ENCODE peak calls at places on chromosomes 1 and 21, in eight cellular contexts. M, L, P, Z, X, G, N and O are unnamed samples.

GRCh38 chr1:80579055-80579454 is 1221.7 kb upstream of the ADGRL2 start:
- DNase-seq in M (no peak), L (no peak), P (no peak), Z (no peak), X (no peak), G (no peak), N (no peak), O (no peak)

GRCh38 chr1:145720556-145720877 is 1.2 kb downstream of the CD160 start:
- DNase-seq in M (peak; percentile 53), L (no peak), P (no peak), Z (no peak), X (peak; percentile 55), G (no peak), N (peak; percentile 93), O (peak; percentile 67)

GRCh38 chr1:31348449-31348848 is 24.4 kb downstream of the FABP3 start:
- DNase-seq in M (no peak), L (no peak), P (no peak), Z (no peak), X (no peak), G (no peak), N (no peak), O (no peak)

GRCh38 chr1:17520041-17520440 is 19.5 kb upstream of the ARHGEF10L start:
- DNase-seq in M (no peak), L (no peak), P (no peak), Z (no peak), X (no peak), G (no peak), N (no peak), O (no peak)

GRCh38 chr21:16179732-16180131 is 449.9 kb downstream of the USP25 start:
- DNase-seq in M (peak; percentile 36), L (no peak), P (no peak), Z (no peak), X (no peak), G (no peak), N (no peak), O (peak; percentile 51)

GRCh38 chr1:203200059-203200553 is 13.6 kb upstream of the CHI3L1 start:
- DNase-seq in M (no peak), L (no peak), P (peak; percentile 41), Z (no peak), X (no peak), G (no peak), N (peak; percentile 16), O (peak; percentile 84)

GRCh38 chr21:36976228-36976627 is 9.8 kb upstream of the HLCS start:
- DNase-seq in M (no peak), L (no peak), P (no peak), Z (no peak), X (no peak), G (no peak), N (no peak), O (no peak)

GRCh38 chr1:36567601-36568341 is 85.1 kb upstream of the CSF3R start:
- DNase-seq in M (no peak), L (no peak), P (no peak), Z (no peak), X (no peak), G (no peak), N (no peak), O (no peak)

GRCh38 chr1:54543729-54544496 is 4.1 kb upstream of the ACOT11 start:
- DNase-seq in M (no peak), L (no peak), P (no peak), Z (no peak), X (no peak), G (no peak), N (peak; percentile 88), O (peak; percentile 45)

GRCh38 chr1:111507411-111508201 is 4.2 kb upstream of the ADORA3 start:
- DNase-seq in M (peak; percentile 88), L (peak; percentile 67), P (peak; percentile 77), Z (peak; percentile 52), X (no peak), G (peak; percentile 73), N (peak; percentile 81), O (peak; percentile 73)

GRCh38 chr1:47194314-47194713 is 4.5 kb upstream of the PDZK1IP1 start:
- DNase-seq in M (no peak), L (no peak), P (no peak), Z (no peak), X (no peak), G (no peak), N (no peak), O (no peak)